ENCODE peak calls at places on chromosomes 11 and 22, in seven cellular contexts. One of them, this sample, is unnamed.

GRCh38 chr11:13015753-13016152 is 6.6 kb downstream of the RASSF10 start:
- DNase-seq in psoas muscle: no peak
- DNase-seq in astrocyte of the spinal cord: no peak
- DNase-seq in HFF-Myc: no peak
- DNase-seq in fibroblast of villous mesenchyme: no peak
- DNase-seq in progenitor cell of endocrine pancreas: no peak
- DNase-seq in WERI-Rb-1: no peak
- DNase-seq in this sample: no peak

GRCh38 chr11:77236901-77237300 is 64.6 kb downstream of the GDPD4 start:
- DNase-seq in psoas muscle: no peak
- DNase-seq in astrocyte of the spinal cord: no peak
- DNase-seq in HFF-Myc: no peak
- DNase-seq in fibroblast of villous mesenchyme: peak
- DNase-seq in progenitor cell of endocrine pancreas: no peak
- DNase-seq in WERI-Rb-1: no peak
- DNase-seq in this sample: no peak

GRCh38 chr11:134069426-134069921 is 602 bp downstream of the JAM3 start:
- DNase-seq in psoas muscle: no peak
- DNase-seq in astrocyte of the spinal cord: peak
- DNase-seq in HFF-Myc: no peak
- DNase-seq in fibroblast of villous mesenchyme: peak
- DNase-seq in progenitor cell of endocrine pancreas: no peak
- DNase-seq in WERI-Rb-1: no peak
- DNase-seq in this sample: no peak

GRCh38 chr11:85742873-85743275 is 56.9 kb upstream of the CCDC89 start:
- DNase-seq in psoas muscle: no peak
- DNase-seq in astrocyte of the spinal cord: no peak
- DNase-seq in HFF-Myc: no peak
- DNase-seq in fibroblast of villous mesenchyme: no peak
- DNase-seq in progenitor cell of endocrine pancreas: no peak
- DNase-seq in WERI-Rb-1: no peak
- DNase-seq in this sample: no peak

GRCh38 chr11:7871056-7871455 is 60.0 kb downstream of the OR10A6 start:
- DNase-seq in psoas muscle: no peak
- DNase-seq in astrocyte of the spinal cord: no peak
- DNase-seq in HFF-Myc: no peak
- DNase-seq in fibroblast of villous mesenchyme: peak
- DNase-seq in progenitor cell of endocrine pancreas: no peak
- DNase-seq in WERI-Rb-1: no peak
- DNase-seq in this sample: no peak

GRCh38 chr11:65305501-65306268 is 9.0 kb upstream of the CDC42EP2 start:
- DNase-seq in psoas muscle: no peak
- DNase-seq in astrocyte of the spinal cord: peak
- DNase-seq in HFF-Myc: no peak
- DNase-seq in fibroblast of villous mesenchyme: peak
- DNase-seq in progenitor cell of endocrine pancreas: no peak
- DNase-seq in WERI-Rb-1: no peak
- DNase-seq in this sample: no peak

GRCh38 chr11:93054881-93055280 is 85.4 kb downstream of the MTNR1B start:
- DNase-seq in psoas muscle: no peak
- DNase-seq in astrocyte of the spinal cord: peak
- DNase-seq in HFF-Myc: peak
- DNase-seq in fibroblast of villous mesenchyme: peak
- DNase-seq in progenitor cell of endocrine pancreas: no peak
- DNase-seq in WERI-Rb-1: no peak
- DNase-seq in this sample: no peak

GRCh38 chr11:125344846-125345705 is 151.0 kb downstream of the FEZ1 start:
- DNase-seq in psoas muscle: no peak
- DNase-seq in astrocyte of the spinal cord: no peak
- DNase-seq in HFF-Myc: no peak
- DNase-seq in fibroblast of villous mesenchyme: no peak
- DNase-seq in progenitor cell of endocrine pancreas: no peak
- DNase-seq in WERI-Rb-1: no peak
- DNase-seq in this sample: no peak

GRCh38 chr22:48320671-48321515 is 1506.8 kb downstream of the BRD1 start:
- DNase-seq in psoas muscle: peak
- DNase-seq in astrocyte of the spinal cord: no peak
- DNase-seq in HFF-Myc: no peak
- DNase-seq in fibroblast of villous mesenchyme: no peak
- DNase-seq in progenitor cell of endocrine pancreas: no peak
- DNase-seq in WERI-Rb-1: no peak
- DNase-seq in this sample: no peak

DNA sequence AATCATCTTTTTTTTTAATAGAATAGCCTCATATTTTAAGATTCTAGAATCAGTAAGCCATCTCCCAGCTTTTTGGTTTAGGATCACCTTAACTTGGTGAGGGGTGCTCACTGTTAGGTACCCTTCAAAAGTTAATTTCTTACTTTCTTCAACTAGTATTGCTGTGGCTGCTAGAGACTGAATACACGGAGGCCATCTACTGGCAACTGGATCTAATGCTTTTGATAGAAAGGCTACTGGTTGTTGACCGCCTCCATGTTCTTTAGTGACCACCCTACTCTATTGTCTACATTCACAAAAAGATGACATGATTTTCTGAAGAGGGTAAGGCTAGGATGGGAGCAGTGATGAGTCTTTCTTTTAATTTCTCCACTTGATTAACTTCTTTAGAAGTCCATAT is 16.7 kb upstream of the ALDH3B2 start:
- DNase-seq in psoas muscle: no peak
- DNase-seq in astrocyte of the spinal cord: no peak
- DNase-seq in HFF-Myc: no peak
- DNase-seq in fibroblast of villous mesenchyme: peak
- DNase-seq in progenitor cell of endocrine pancreas: no peak
- DNase-seq in WERI-Rb-1: no peak
- DNase-seq in this sample: no peak
- TF ChIP-seq CTCF in psoas muscle: no peak
- TF ChIP-seq CTCF in astrocyte of the spinal cord: peak
- TF ChIP-seq CTCF in HFF-Myc: peak
- TF ChIP-seq CTCF in fibroblast of villous mesenchyme: peak
- TF ChIP-seq CTCF in progenitor cell of endocrine pancreas: peak
- TF ChIP-seq CTCF in WERI-Rb-1: peak
- TF ChIP-seq CTCF in this sample: no peak

GRCh38 chr11:46521947-46522681 is 71.7 kb downstream of the AMBRA1 start:
- DNase-seq in psoas muscle: no peak
- DNase-seq in astrocyte of the spinal cord: peak
- DNase-seq in HFF-Myc: no peak
- DNase-seq in fibroblast of villous mesenchyme: no peak
- DNase-seq in progenitor cell of endocrine pancreas: no peak
- DNase-seq in WERI-Rb-1: no peak
- DNase-seq in this sample: no peak
- TF ChIP-seq CTCF in psoas muscle: no peak
- TF ChIP-seq CTCF in astrocyte of the spinal cord: peak
- TF ChIP-seq CTCF in HFF-Myc: peak
- TF ChIP-seq CTCF in fibroblast of villous mesenchyme: peak
- TF ChIP-seq CTCF in progenitor cell of endocrine pancreas: peak
- TF ChIP-seq CTCF in WERI-Rb-1: peak
- TF ChIP-seq CTCF in this sample: no peak

GRCh38 chr11:22787565-22788162 is 41.9 kb downstream of the SVIP start:
- DNase-seq in psoas muscle: no peak
- DNase-seq in astrocyte of the spinal cord: peak
- DNase-seq in HFF-Myc: peak
- DNase-seq in fibroblast of villous mesenchyme: peak
- DNase-seq in progenitor cell of endocrine pancreas: no peak
- DNase-seq in WERI-Rb-1: peak
- DNase-seq in this sample: no peak
- TF ChIP-seq CTCF in psoas muscle: peak
- TF ChIP-seq CTCF in astrocyte of the spinal cord: peak
- TF ChIP-seq CTCF in HFF-Myc: peak
- TF ChIP-seq CTCF in fibroblast of villous mesenchyme: peak
- TF ChIP-seq CTCF in progenitor cell of endocrine pancreas: peak
- TF ChIP-seq CTCF in WERI-Rb-1: peak
- TF ChIP-seq CTCF in this sample: no peak

GRCh38 chr11:70155386-70155785 is 47.7 kb upstream of the FADD start:
- DNase-seq in psoas muscle: no peak
- DNase-seq in astrocyte of the spinal cord: no peak
- DNase-seq in HFF-Myc: no peak
- DNase-seq in fibroblast of villous mesenchyme: no peak
- DNase-seq in progenitor cell of endocrine pancreas: no peak
- DNase-seq in WERI-Rb-1: no peak
- DNase-seq in this sample: no peak

GRCh38 chr11:70156291-70157037 is 46.6 kb upstream of the FADD start:
- DNase-seq in psoas muscle: no peak
- DNase-seq in astrocyte of the spinal cord: no peak
- DNase-seq in HFF-Myc: no peak
- DNase-seq in fibroblast of villous mesenchyme: no peak
- DNase-seq in progenitor cell of endocrine pancreas: no peak
- DNase-seq in WERI-Rb-1: no peak
- DNase-seq in this sample: no peak

GRCh38 chr11:70153133-70153727 is 49.9 kb upstream of the FADD start:
- DNase-seq in psoas muscle: no peak
- DNase-seq in astrocyte of the spinal cord: no peak
- DNase-seq in HFF-Myc: no peak
- DNase-seq in fibroblast of villous mesenchyme: no peak
- DNase-seq in progenitor cell of endocrine pancreas: no peak
- DNase-seq in WERI-Rb-1: no peak
- DNase-seq in this sample: no peak

GRCh38 chr11:70146895-70147520 is 56.1 kb upstream of the FADD start:
- DNase-seq in psoas muscle: no peak
- DNase-seq in astrocyte of the spinal cord: no peak
- DNase-seq in HFF-Myc: no peak
- DNase-seq in fibroblast of villous mesenchyme: no peak
- DNase-seq in progenitor cell of endocrine pancreas: no peak
- DNase-seq in WERI-Rb-1: no peak
- DNase-seq in this sample: no peak

GRCh38 chr11:70152244-70152643 is 50.9 kb upstream of the FADD start:
- DNase-seq in psoas muscle: no peak
- DNase-seq in astrocyte of the spinal cord: no peak
- DNase-seq in HFF-Myc: no peak
- DNase-seq in fibroblast of villous mesenchyme: no peak
- DNase-seq in progenitor cell of endocrine pancreas: no peak
- DNase-seq in WERI-Rb-1: no peak
- DNase-seq in this sample: no peak
- TF ChIP-seq CTCF in psoas muscle: no peak
- TF ChIP-seq CTCF in astrocyte of the spinal cord: no peak
- TF ChIP-seq CTCF in HFF-Myc: no peak
- TF ChIP-seq CTCF in fibroblast of villous mesenchyme: no peak
- TF ChIP-seq CTCF in progenitor cell of endocrine pancreas: no peak
- TF ChIP-seq CTCF in WERI-Rb-1: no peak
- TF ChIP-seq CTCF in this sample: no peak

DNA sequence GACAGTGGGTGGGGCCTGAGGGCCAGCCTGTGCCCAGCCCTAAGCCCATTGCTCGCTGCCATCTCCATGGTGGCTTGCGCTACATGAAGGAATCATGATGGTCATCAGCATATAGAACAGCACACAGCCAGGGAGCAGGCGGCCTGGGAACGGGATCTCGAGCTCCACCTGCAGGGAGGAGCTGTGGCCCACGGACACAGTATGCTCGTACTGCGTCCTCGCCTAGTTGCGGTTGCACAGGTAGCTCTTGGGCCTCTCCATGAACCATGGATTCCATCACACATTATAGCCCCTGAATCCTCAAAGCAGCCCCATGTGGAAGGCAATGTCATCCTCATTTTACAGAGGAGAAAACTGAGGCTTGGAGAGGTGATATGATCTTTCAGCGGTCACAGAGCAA is 15.1 kb downstream of the SEC14L4 start:
- DNase-seq in psoas muscle: no peak
- DNase-seq in astrocyte of the spinal cord: no peak
- DNase-seq in HFF-Myc: no peak
- DNase-seq in fibroblast of villous mesenchyme: no peak
- DNase-seq in progenitor cell of endocrine pancreas: no peak
- DNase-seq in WERI-Rb-1: no peak
- DNase-seq in this sample: no peak
- TF ChIP-seq CTCF in psoas muscle: no peak
- TF ChIP-seq CTCF in astrocyte of the spinal cord: peak
- TF ChIP-seq CTCF in HFF-Myc: peak
- TF ChIP-seq CTCF in fibroblast of villous mesenchyme: no peak
- TF ChIP-seq CTCF in progenitor cell of endocrine pancreas: peak
- TF ChIP-seq CTCF in WERI-Rb-1: peak
- TF ChIP-seq CTCF in this sample: no peak

GRCh38 chr11:71371674-71372069 is 76.5 kb downstream of the DHCR7 start:
- DNase-seq in psoas muscle: no peak
- DNase-seq in astrocyte of the spinal cord: no peak
- DNase-seq in HFF-Myc: no peak
- DNase-seq in fibroblast of villous mesenchyme: no peak
- DNase-seq in progenitor cell of endocrine pancreas: no peak
- DNase-seq in WERI-Rb-1: no peak
- DNase-seq in this sample: no peak

GRCh38 chr11:71370020-71370747 is 78.0 kb downstream of the DHCR7 start:
- DNase-seq in psoas muscle: no peak
- DNase-seq in astrocyte of the spinal cord: no peak
- DNase-seq in HFF-Myc: no peak
- DNase-seq in fibroblast of villous mesenchyme: no peak
- DNase-seq in progenitor cell of endocrine pancreas: no peak
- DNase-seq in WERI-Rb-1: no peak
- DNase-seq in this sample: no peak

GRCh38 chr11:71370895-71371673 is 77.1 kb downstream of the DHCR7 start:
- DNase-seq in psoas muscle: no peak
- DNase-seq in astrocyte of the spinal cord: no peak
- DNase-seq in HFF-Myc: no peak
- DNase-seq in fibroblast of villous mesenchyme: no peak
- DNase-seq in progenitor cell of endocrine pancreas: no peak
- DNase-seq in WERI-Rb-1: no peak
- DNase-seq in this sample: no peak

GRCh38 chr11:71373791-71374454 is 74.3 kb downstream of the DHCR7 start:
- DNase-seq in psoas muscle: no peak
- DNase-seq in astrocyte of the spinal cord: no peak
- DNase-seq in HFF-Myc: no peak
- DNase-seq in fibroblast of villous mesenchyme: no peak
- DNase-seq in progenitor cell of endocrine pancreas: no peak
- DNase-seq in WERI-Rb-1: no peak
- DNase-seq in this sample: no peak

GRCh38 chr11:71372693-71373657 is 75.2 kb downstream of the DHCR7 start:
- DNase-seq in psoas muscle: no peak
- DNase-seq in astrocyte of the spinal cord: peak
- DNase-seq in HFF-Myc: no peak
- DNase-seq in fibroblast of villous mesenchyme: peak
- DNase-seq in progenitor cell of endocrine pancreas: no peak
- DNase-seq in WERI-Rb-1: no peak
- DNase-seq in this sample: no peak
- TF ChIP-seq CTCF in psoas muscle: peak
- TF ChIP-seq CTCF in astrocyte of the spinal cord: peak
- TF ChIP-seq CTCF in HFF-Myc: peak
- TF ChIP-seq CTCF in fibroblast of villous mesenchyme: peak
- TF ChIP-seq CTCF in progenitor cell of endocrine pancreas: peak
- TF ChIP-seq CTCF in WERI-Rb-1: peak
- TF ChIP-seq CTCF in this sample: no peak

This sample was measured in omental fat pad.